ENCODE peak calls at places on chromosomes 6 and 20, in nine cellular contexts. S, W, Z, Q, C, N, T, E and D are unnamed samples.

GRCh38 chr20:21557246-21557982 is 43.5 kb upstream of the NKX2-2 start:
- DNase-seq in S (no peak), W (no peak), Z (no peak), Q (no peak), C (peak; percentile 26), N (no peak), T (no peak), E (no peak), D (no peak)

GRCh38 chr6:47132724-47133123 is 90.6 kb upstream of the ADGRF1 start:
- DNase-seq in S (no peak), W (no peak), Z (no peak), Q (no peak), C (no peak), N (no peak), T (no peak), E (no peak), D (no peak)

GRCh38 chr6:54729716-54730115 is 116.9 kb upstream of the FAM83B start:
- DNase-seq in S (no peak), W (no peak), Z (no peak), Q (no peak), C (no peak), N (no peak), T (no peak), E (no peak), D (no peak)

GRCh38 chr6:23269436-23269835 is 700.1 kb downstream of the HDGFL1 start:
- DNase-seq in S (no peak), W (no peak), Z (no peak), Q (no peak), C (no peak), N (no peak), T (no peak), E (no peak), D (no peak)

GRCh38 chr6:143745160-143746133 is 67.7 kb downstream of the PHACTR2 start:
- DNase-seq in S (no peak), W (peak; percentile 90), Z (no peak), Q (peak; percentile 73), C (no peak), N (peak; percentile 88), T (peak; percentile 2), E (no peak), D (peak; percentile 40)

GRCh38 chr20:24382775-24383174 is 86.7 kb upstream of the SYNDIG1 start:
- DNase-seq in S (peak; percentile 16), W (peak; percentile 89), Z (no peak), Q (no peak), C (no peak), N (no peak), T (no peak), E (no peak), D (no peak)

GRCh38 chr6:96940322-96940721 is 15.8 kb downstream of the KLHL32 start:
- DNase-seq in S (no peak), W (no peak), Z (no peak), Q (peak; percentile 56), C (no peak), N (no peak), T (peak; percentile 18), E (no peak), D (no peak)

GRCh38 chr6:124994648-124995047 is 32.4 kb downstream of the RNF217 start:
- DNase-seq in S (no peak), W (peak; percentile 15), Z (no peak), Q (no peak), C (no peak), N (no peak), T (no peak), E (no peak), D (no peak)

GRCh38 chr6:11277275-11278206 is 45.1 kb upstream of the NEDD9 start:
- DNase-seq in S (no peak), W (no peak), Z (no peak), Q (peak; percentile 97), C (no peak), N (peak; percentile 55), T (peak; percentile 93), E (no peak), D (peak; percentile 66)

GRCh38 chr6:167093406-167093921 is 29.4 kb upstream of the CCR6 start:
- DNase-seq in S (no peak), W (no peak), Z (no peak), Q (no peak), C (no peak), N (no peak), T (no peak), E (no peak), D (no peak)

GRCh38 chr6:56359201-56359899 is 112.0 kb upstream of the COL21A1 start:
- DNase-seq in S (peak; percentile 67), W (peak; percentile 76), Z (peak; percentile 68), Q (peak; percentile 78), C (peak; percentile 72), N (peak; percentile 68), T (peak; percentile 76), E (peak; percentile 80), D (peak; percentile 75)

GRCh38 chr20:11229772-11230171 is 556.0 kb upstream of the JAG1 start:
- DNase-seq in S (no peak), W (no peak), Z (no peak), Q (peak; percentile 97), C (no peak), N (peak; percentile 66), T (peak; percentile 97), E (no peak), D (peak; percentile 42)

GRCh38 chr6:2767327-2767985 is 2.3 kb downstream of the WRNIP1 start:
- DNase-seq in S (no peak), W (no peak), Z (peak; percentile 7), Q (no peak), C (no peak), N (no peak), T (no peak), E (no peak), D (no peak)

GRCh38 chr20:19368351-19368750 is 155.9 kb downstream of the SLC24A3 start:
- DNase-seq in S (no peak), W (no peak), Z (no peak), Q (no peak), C (no peak), N (no peak), T (no peak), E (no peak), D (no peak)

GRCh38 chr20:63979221-63979548 is 257 bp downstream of the SAMD10 start:
- DNase-seq in S (peak; percentile 60), W (no peak), Z (no peak), Q (no peak), C (no peak), N (no peak), T (no peak), E (peak; percentile 64), D (no peak)

GRCh38 chr20:4973330-4974097 is 27.8 kb downstream of the SLC23A2 start:
- DNase-seq in S (no peak), W (no peak), Z (peak; percentile 39), Q (peak; percentile 89), C (peak; percentile 79), N (peak; percentile 79), T (peak; percentile 86), E (peak; percentile 69), D (no peak)

GRCh38 chr6:167748046-167748445 is 78.7 kb upstream of the AFDN start:
- DNase-seq in S (no peak), W (no peak), Z (no peak), Q (no peak), C (no peak), N (no peak), T (no peak), E (no peak), D (no peak)

GRCh38 chr6:2378891-2379652 is 133.7 kb upstream of the GMDS start:
- DNase-seq in S (no peak), W (no peak), Z (peak; percentile 4), Q (peak; percentile 80), C (no peak), N (peak; percentile 23), T (peak; percentile 69), E (no peak), D (no peak)

GRCh38 chr6:29747688-29748250 is 24.5 kb downstream of the HLA-F start:
- DNase-seq in S (no peak), W (no peak), Z (no peak), Q (no peak), C (no peak), N (no peak), T (no peak), E (no peak), D (no peak)

GRCh38 chr20:34495928-34496327 is 20.3 kb upstream of the DYNLRB1 start:
- DNase-seq in S (no peak), W (no peak), Z (peak; percentile 8), Q (no peak), C (no peak), N (no peak), T (no peak), E (no peak), D (no peak)

GRCh38 chr6:106442351-106442750 is 81.8 kb downstream of the CRYBG1 start:
- DNase-seq in S (no peak), W (peak; percentile 92), Z (no peak), Q (no peak), C (no peak), N (no peak), T (no peak), E (no peak), D (no peak)

GRCh38 chr6:161360505-161360904 is 86.6 kb upstream of the AGPAT4 start:
- DNase-seq in S (no peak), W (no peak), Z (no peak), Q (no peak), C (no peak), N (no peak), T (no peak), E (no peak), D (no peak)

GRCh38 chr20:44582321-44583025 is at the start of gene PKIG:
- DNase-seq in S (no peak), W (no peak), Z (peak; percentile 48), Q (peak; percentile 89), C (no peak), N (no peak), T (peak; percentile 87), E (no peak), D (peak; percentile 26)

GRCh38 chr20:63402860-63403220 is 41.7 kb upstream of the CHRNA4 start:
- DNase-seq in S (no peak), W (no peak), Z (no peak), Q (no peak), C (no peak), N (no peak), T (no peak), E (no peak), D (no peak)

GRCh38 chr6:138422861-138423260 is 18.8 kb downstream of the HEBP2 start:
- DNase-seq in S (no peak), W (no peak), Z (no peak), Q (peak; percentile 24), C (no peak), N (no peak), T (no peak), E (no peak), D (no peak)

GRCh38 chr6:25359191-25359861 is 80.2 kb downstream of the CARMIL1 start:
- DNase-seq in S (no peak), W (no peak), Z (no peak), Q (peak; percentile 95), C (no peak), N (peak; percentile 7), T (peak; percentile 86), E (no peak), D (peak; percentile 6)

GRCh38 chr20:42852691-42853090 is 337.0 kb downstream of the PTPRT start:
- DNase-seq in S (no peak), W (no peak), Z (no peak), Q (no peak), C (no peak), N (no peak), T (no peak), E (no peak), D (no peak)

GRCh38 chr6:30591008-30591407 is 19.8 kb downstream of the ABCF1 start:
- DNase-seq in S (no peak), W (no peak), Z (no peak), Q (no peak), C (no peak), N (no peak), T (no peak), E (peak; percentile 42), D (no peak)

GRCh38 chr20:50695144-50695872 is 4.0 kb upstream of the RIPOR3 start:
- DNase-seq in S (no peak), W (no peak), Z (no peak), Q (no peak), C (no peak), N (no peak), T (no peak), E (peak; percentile 73), D (no peak)

GRCh38 chr20:24948939-24949679 is at the start of gene CST7:
- DNase-seq in S (no peak), W (no peak), Z (peak; percentile 4), Q (no peak), C (peak; percentile 93), N (no peak), T (no peak), E (no peak), D (no peak)

GRCh38 chr6:6875818-6876470 is 231.8 kb upstream of the RREB1 start:
- DNase-seq in S (no peak), W (no peak), Z (no peak), Q (peak; percentile 93), C (no peak), N (peak; percentile 68), T (peak; percentile 88), E (no peak), D (no peak)